ENCODE peak calls at places on chromosomes 13 and 19, in six cellular contexts. U is cardiac fibroblast, I is gastrocnemius medialis, P is hepatocyte, O is dorsolateral prefrontal cortex, N is astrocyte. M is an unnamed sample.

GRCh38 chr13:66513728-66514127 is 716.4 kb downstream of the PCDH9 start:
- DNase-seq in I (no peak), O (no peak), N (peak; percentile 74), U (peak; percentile 46), P (no peak), M (no peak)

GRCh38 chr13:41603917-41604316 is 146.6 kb downstream of the RGCC start:
- DNase-seq in I (peak; percentile 79), N (peak; percentile 61), U (peak; percentile 92), P (peak; percentile 30), O (no peak), M (no peak)

GRCh38 chr13:52127378-52127777 is 1.5 kb downstream of the NEK5 start:
- DNase-seq in I (no peak), P (peak; percentile 10), N (peak; percentile 93), O (no peak), U (no peak), M (no peak)

GRCh38 chr13:99197257-99197651 is 3.4 kb upstream of the UBAC2 start:
- DNase-seq in O (no peak), U (no peak), P (no peak), I (no peak), N (no peak), M (no peak)

GRCh38 chr19:16739546-16739945 is 19.9 kb downstream of the NWD1 start:
- DNase-seq in P (no peak), I (no peak), U (no peak), N (no peak), O (no peak), M (no peak)

GRCh38 chr13:82358284-82358683 is 1524.0 kb downstream of the SLITRK1 start:
- DNase-seq in N (peak; percentile 5), U (no peak), P (no peak), O (no peak), I (no peak), M (no peak)

GRCh38 chr13:40375522-40376171 is 290.8 kb downstream of the FOXO1 start:
- DNase-seq in U (no peak), O (no peak), N (no peak), I (no peak), P (no peak), M (no peak)

GRCh38 chr13:97030705-97031452 is 36.6 kb upstream of the OXGR1 start:
- DNase-seq in U (peak; percentile 84), O (no peak), I (no peak), P (peak; percentile 55), N (peak; percentile 52), M (no peak)

GRCh38 chr13:38350114-38350617 is 515 bp downstream of the UFM1 start:
- DNase-seq in N (peak; percentile 59), O (peak; percentile 47), P (peak; percentile 78), I (peak; percentile 25), U (peak; percentile 66), M (peak; percentile 61)

GRCh38 chr13:68232351-68233130 is 1002.4 kb upstream of the PCDH9 start:
- DNase-seq in U (no peak), O (no peak), N (peak; percentile 37), I (no peak), P (no peak), M (no peak)

GRCh38 chr13:44868397-44868796 is 120.9 kb downstream of the NUFIP1 start:
- DNase-seq in I (no peak), P (no peak), N (no peak), U (no peak), O (no peak), M (no peak)

GRCh38 chr19:290539-291521 is at the start of gene PLPP2:
- DNase-seq in I (no peak), U (no peak), N (no peak), P (peak; percentile 64), O (peak; percentile 79), M (peak; percentile 74)

GRCh38 chr13:79581870-79582315 is 100.9 kb downstream of the NDFIP2 start:
- DNase-seq in N (peak; percentile 23), P (no peak), U (peak; percentile 63), I (no peak), O (no peak), M (no peak)

GRCh38 chr19:32519023-32519422 is 62.0 kb upstream of the PDCD5 start:
- DNase-seq in U (peak; percentile 45), O (no peak), P (no peak), I (no peak), N (no peak), M (no peak)

GRCh38 chr19:45676851-45677263 is 8.8 kb downstream of the GIPR start:
- DNase-seq in O (no peak), P (peak; percentile 49), U (no peak), N (no peak), I (no peak), M (no peak)

GRCh38 chr19:41887711-41888382 is 4.9 kb downstream of the ARHGEF1 start:
- DNase-seq in U (peak; percentile 58), P (peak; percentile 87), I (no peak), N (peak; percentile 77), O (peak; percentile 48), M (peak; percentile 98)

GRCh38 chr19:41889896-41890295 is 6.9 kb downstream of the ARHGEF1 start:
- DNase-seq in I (no peak), O (no peak), U (no peak), N (no peak), P (no peak), M (no peak)

GRCh38 chr19:41886761-41887710 is 4.1 kb downstream of the ARHGEF1 start:
- DNase-seq in P (no peak), O (no peak), I (no peak), U (no peak), N (no peak), M (no peak)

GRCh38 chr19:41892173-41892902 is 9.4 kb downstream of the ARHGEF1 start:
- DNase-seq in O (no peak), N (no peak), P (no peak), I (no peak), U (no peak), M (no peak)

DNA sequence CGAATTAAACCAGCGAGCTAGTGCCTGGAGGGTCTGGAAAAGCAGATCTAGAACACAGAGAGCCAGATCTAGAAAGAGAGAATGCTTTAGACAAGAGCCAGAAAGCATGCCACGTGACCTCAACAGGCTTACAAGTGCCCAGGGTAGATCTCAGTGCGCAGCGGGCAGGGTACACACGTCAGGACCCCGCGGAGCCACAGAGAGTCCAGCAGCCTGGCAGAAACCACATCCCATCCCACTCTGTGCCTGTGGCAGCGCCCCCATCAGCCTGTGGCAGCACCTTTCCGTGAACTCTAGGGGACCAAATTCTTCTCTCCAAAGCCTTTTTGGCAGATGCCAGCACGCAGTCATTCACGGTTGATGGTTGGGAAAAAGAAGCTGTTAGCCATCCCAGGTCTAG is 5.9 kb downstream of the ARHGEF1 start:
- DNase-seq in I (no peak), O (no peak), U (no peak), P (no peak), N (no peak), M (no peak)
- TF ChIP-seq CTCF in I (no peak), O (no peak), U (no peak), P (no peak), N (no peak), M (no peak)

DNA sequence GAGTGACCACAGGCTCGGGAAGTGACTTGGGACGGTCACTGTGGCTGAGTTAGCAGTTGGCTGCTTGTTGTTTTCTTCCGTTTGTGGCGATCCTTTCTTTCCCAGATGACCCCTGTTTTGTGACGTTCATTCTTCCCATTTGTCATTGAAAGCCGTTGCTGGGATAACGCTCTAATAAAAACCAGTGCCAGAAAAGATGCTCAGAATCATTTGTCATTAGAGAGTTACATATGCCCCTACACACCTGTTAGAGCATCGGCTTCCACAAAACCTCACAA is 39.3 kb upstream of the MCF2L start:
- DNase-seq in O (no peak), N (no peak), P (no peak), U (no peak), I (no peak), M (no peak)
- H3K4me3 ChIP-seq in O (no peak overlapping the region), N (no peak overlapping the region), P (no peak overlapping the region), U (no peak overlapping the region), I (no peak overlapping the region), M (no peak overlapping the region)

GRCh38 chr19:51025809-51026553 is 435 bp downstream of the KLK11 start:
- DNase-seq in O (no peak), N (no peak), P (no peak), U (no peak), I (no peak), M (no peak)

GRCh38 chr19:51027873-51028272 is 1.5 kb upstream of the KLK11 start:
- DNase-seq in I (no peak), N (no peak), O (no peak), P (no peak), U (no peak), M (no peak)

GRCh38 chr19:51025401-51025800 is 1.0 kb downstream of the KLK11 start:
- DNase-seq in O (no peak), N (no peak), I (no peak), P (no peak), U (no peak), M (no peak)

GRCh38 chr19:51026554-51026831 is at the start of gene KLK11:
- DNase-seq in P (no peak), N (no peak), U (no peak), I (no peak), O (no peak), M (no peak)

DNA sequence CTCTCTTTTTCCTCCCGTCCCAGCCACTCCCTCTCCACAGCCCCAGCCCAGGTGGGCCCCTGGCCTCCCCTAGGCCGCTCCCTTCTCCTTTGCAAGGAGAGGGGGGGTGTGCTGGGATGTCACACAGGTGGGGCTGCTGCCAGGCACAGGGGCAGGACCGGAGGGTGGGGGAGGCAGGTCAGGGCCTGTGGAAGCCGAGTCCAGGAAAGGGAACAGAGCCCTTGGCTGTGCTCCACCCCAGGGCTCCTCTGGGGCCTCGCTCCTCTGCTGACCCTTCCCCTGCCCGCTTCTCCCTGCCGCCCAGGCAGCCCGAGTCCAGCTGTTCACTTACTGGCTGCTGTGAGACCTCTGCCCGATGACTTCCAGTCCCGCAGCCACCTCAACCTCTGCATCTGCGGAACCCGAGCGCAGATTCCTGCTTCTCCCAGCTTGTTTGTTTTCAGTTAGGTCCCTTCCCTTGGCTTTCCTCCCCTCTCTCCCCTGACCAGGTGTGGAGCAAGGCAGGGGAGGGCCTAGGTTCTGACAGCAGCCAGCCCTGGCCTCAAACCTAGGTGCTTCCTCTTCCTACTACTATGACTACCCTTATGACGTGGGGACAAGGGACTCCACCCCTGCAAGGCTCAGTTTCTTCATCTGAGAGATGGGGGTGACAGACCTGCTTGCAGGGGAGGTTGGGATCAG is 850 bp upstream of the KLK11 start:
- DNase-seq in U (no peak), N (no peak), O (no peak), I (no peak), P (no peak), M (no peak)
- TF ChIP-seq CTCF in U (no peak), N (no peak), O (no peak), I (no peak), P (no peak), M (no peak)

DNA sequence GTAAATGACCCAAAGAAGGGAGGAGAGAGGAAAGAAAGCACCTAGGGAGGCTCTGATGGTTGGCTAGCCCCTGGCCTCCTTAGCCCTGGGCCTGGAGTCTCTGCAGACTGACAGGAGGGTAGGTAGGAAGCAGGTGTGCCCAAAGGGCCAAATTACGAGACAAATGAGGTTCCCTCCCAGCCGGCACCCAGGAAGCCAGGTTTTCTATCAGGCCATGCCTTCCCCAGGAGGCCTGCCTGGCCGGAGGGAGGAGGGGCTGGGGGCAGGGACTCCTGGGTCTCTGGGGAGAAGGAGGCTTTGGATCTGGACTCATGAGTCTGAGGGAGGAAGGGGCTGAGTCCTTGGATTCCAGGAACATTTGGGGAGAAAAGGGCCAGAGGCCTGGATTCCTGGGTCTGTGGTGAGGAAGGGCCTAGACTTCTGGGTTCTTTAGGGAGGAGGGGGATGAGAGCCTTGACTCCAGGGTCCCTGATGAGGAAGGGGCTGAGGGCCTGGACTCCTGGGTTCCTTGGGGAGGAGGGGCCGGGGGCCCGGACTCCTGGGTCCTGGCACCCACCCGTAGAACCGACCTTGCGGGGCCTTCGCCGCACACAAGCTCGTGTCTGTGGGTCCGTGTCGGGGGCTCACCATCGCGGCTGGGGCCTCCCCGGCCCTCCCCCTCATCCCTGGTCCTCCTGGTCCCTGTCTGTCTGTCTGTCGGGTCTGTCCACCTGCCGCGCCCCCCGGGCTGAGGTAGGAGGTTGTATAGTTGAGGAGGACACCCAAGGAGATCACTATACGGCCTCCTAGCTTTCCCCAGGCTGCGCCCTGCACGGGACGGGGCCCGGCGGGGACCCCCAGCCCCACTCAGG is 840 bp upstream of the SPACA6 start:
- DNase-seq in P (no peak), O (no peak), N (no peak), I (no peak), U (peak; percentile 19), M (no peak)
- H3K4me3 ChIP-seq in P (peak overlapping the region; percentile 98), O (peak overlapping the region; percentile 90), N (peak overlapping the region; percentile 89), I (peak overlapping the region; percentile 9), U (peak overlapping the region; percentile 87), M (no peak overlapping the region)